ENCODE peak calls at places on chromosomes 12 and 14, in eight cellular contexts. R is activated naive CD4-positive, alpha-beta T cell treated with anti-CD3 and anti-CD28 coated beads, Interleukin-2, amount 50 U/mL, for 16 hours; J is ELR; T is iris pigment epithelial cell; U is left lung; D is dorsolateral prefrontal cortex; C is foreskin keratinocyte; Q is natural killer cell treated with Interleukin-12 subunit alpha and Interleukin-12 subunit beta and Interleukin-15 and Interleukin-18, amount 100 ng/mL, for 72 hours. S is an unnamed sample.

GRCh38 chr14:74475678-74476077 is 17.4 kb downstream of the NPC2 start:
- DNase-seq in R (no peak), J (peak; percentile 88), T (peak; percentile 80), U (no peak), D (no peak), C (peak; percentile 53), Q (no peak), S (no peak)

GRCh38 chr12:55142896-55143870 is 17.0 kb downstream of the OR9K2 start:
- DNase-seq in R (peak; percentile 28), J (peak; percentile 70), T (peak; percentile 56), U (no peak), D (peak; percentile 61), C (peak; percentile 43), Q (no peak), S (no peak)

GRCh38 chr14:34688470-34689206 is 25.8 kb downstream of the CFL2 start:
- DNase-seq in R (no peak), J (no peak), T (no peak), U (no peak), D (no peak), C (no peak), Q (no peak), S (no peak)

GRCh38 chr14:22220427-22220826 is 368.6 kb downstream of the DAD1 start:
- DNase-seq in R (no peak), J (no peak), T (peak; percentile 37), U (no peak), D (no peak), C (peak; percentile 26), Q (no peak), S (no peak)

GRCh38 chr12:2287151-2287550 is 234.4 kb downstream of the CACNA1C start:
- DNase-seq in R (no peak), J (no peak), T (no peak), U (no peak), D (no peak), C (no peak), Q (no peak), S (peak; percentile 26)

GRCh38 chr12:47709277-47710048 is 3.6 kb upstream of the RPAP3 start:
- DNase-seq in R (no peak), J (no peak), T (peak; percentile 10), U (no peak), D (no peak), C (no peak), Q (no peak), S (no peak)

GRCh38 chr12:19186722-19187661 is 57.5 kb downstream of the PLEKHA5 start:
- DNase-seq in R (no peak), J (peak; percentile 77), T (peak; percentile 66), U (no peak), D (no peak), C (peak; percentile 51), Q (no peak), S (peak; percentile 57)

GRCh38 chr12:53236443-53237111 is 4.6 kb upstream of the RARG start:
- DNase-seq in R (no peak), J (no peak), T (no peak), U (peak; percentile 41), D (no peak), C (no peak), Q (no peak), S (no peak)

GRCh38 chr14:103522028-103522581 is 525 bp downstream of the CKB start:
- DNase-seq in R (peak; percentile 22), J (peak; percentile 35), T (no peak), U (peak; percentile 82), D (no peak), C (no peak), Q (peak; percentile 60), S (no peak)

S was measured in left lobe of liver.